ENCODE peak calls at places on chromosomes 11 and 22, in ten cellular contexts. One of them, this sample, is unnamed.

GRCh38 chr11:58395581-58395980 is 11.1 kb downstream of the OR5B3 start:
- DNase-seq in body of pancreas: no peak
- DNase-seq in IMR-90: peak; percentile 71
- DNase-seq in neural progenitor cell: no peak
- DNase-seq in heart right ventricle: no peak
- DNase-seq in prostate gland: no peak
- DNase-seq in CD4-positive, alpha-beta T cell: no peak
- DNase-seq in stomach: no peak
- DNase-seq in naive thymus-derived CD4-positive, alpha-beta T cell: no peak
- DNase-seq in lung: no peak
- DNase-seq in this sample: no peak

GRCh38 chr11:87463486-87464102 is 425.9 kb downstream of the TMEM135 start:
- DNase-seq in CD4-positive, alpha-beta T cell: no peak
- DNase-seq in prostate gland: no peak
- DNase-seq in neural progenitor cell: peak; percentile 66
- DNase-seq in naive thymus-derived CD4-positive, alpha-beta T cell: no peak
- DNase-seq in stomach: no peak
- DNase-seq in body of pancreas: no peak
- DNase-seq in IMR-90: peak; percentile 36
- DNase-seq in heart right ventricle: no peak
- DNase-seq in lung: no peak
- DNase-seq in this sample: no peak

GRCh38 chr11:57873196-57873911 is 111.8 kb downstream of the CTNND1 start:
- DNase-seq in body of pancreas: no peak
- DNase-seq in heart right ventricle: no peak
- DNase-seq in lung: no peak
- DNase-seq in stomach: no peak
- DNase-seq in CD4-positive, alpha-beta T cell: no peak
- DNase-seq in naive thymus-derived CD4-positive, alpha-beta T cell: no peak
- DNase-seq in neural progenitor cell: no peak
- DNase-seq in IMR-90: peak; percentile 18
- DNase-seq in prostate gland: no peak
- DNase-seq in this sample: no peak

GRCh38 chr11:133306019-133306418 is 226.3 kb downstream of the OPCML start:
- DNase-seq in heart right ventricle: no peak
- DNase-seq in stomach: no peak
- DNase-seq in lung: no peak
- DNase-seq in body of pancreas: no peak
- DNase-seq in prostate gland: no peak
- DNase-seq in naive thymus-derived CD4-positive, alpha-beta T cell: no peak
- DNase-seq in IMR-90: no peak
- DNase-seq in neural progenitor cell: peak; percentile 55
- DNase-seq in CD4-positive, alpha-beta T cell: no peak
- DNase-seq in this sample: no peak

GRCh38 chr11:124920870-124921609 is 2.0 kb downstream of the HEPN1 start:
- DNase-seq in stomach: peak; percentile 54
- DNase-seq in naive thymus-derived CD4-positive, alpha-beta T cell: peak; percentile 77
- DNase-seq in IMR-90: peak; percentile 47
- DNase-seq in body of pancreas: peak; percentile 63
- DNase-seq in lung: peak; percentile 69
- DNase-seq in prostate gland: peak; percentile 39
- DNase-seq in heart right ventricle: peak; percentile 86
- DNase-seq in CD4-positive, alpha-beta T cell: peak; percentile 72
- DNase-seq in neural progenitor cell: peak; percentile 85
- DNase-seq in this sample: no peak

GRCh38 chr11:117439256-117439655 is 111.6 kb downstream of the CEP164 start:
- DNase-seq in IMR-90: no peak
- DNase-seq in CD4-positive, alpha-beta T cell: no peak
- DNase-seq in heart right ventricle: no peak
- DNase-seq in lung: no peak
- DNase-seq in stomach: no peak
- DNase-seq in body of pancreas: no peak
- DNase-seq in naive thymus-derived CD4-positive, alpha-beta T cell: no peak
- DNase-seq in prostate gland: no peak
- DNase-seq in neural progenitor cell: no peak
- DNase-seq in this sample: no peak

GRCh38 chr22:26666035-26666338 is 8.6 kb downstream of the MIAT start:
- DNase-seq in stomach: no peak
- DNase-seq in heart right ventricle: no peak
- DNase-seq in naive thymus-derived CD4-positive, alpha-beta T cell: no peak
- DNase-seq in body of pancreas: no peak
- DNase-seq in lung: no peak
- DNase-seq in prostate gland: no peak
- DNase-seq in neural progenitor cell: no peak
- DNase-seq in CD4-positive, alpha-beta T cell: no peak
- DNase-seq in IMR-90: peak; percentile 75
- DNase-seq in this sample: no peak

GRCh38 chr11:3058753-3059664 is 1.8 kb upstream of the CARS1 start:
- DNase-seq in stomach: no peak
- DNase-seq in prostate gland: no peak
- DNase-seq in heart right ventricle: no peak
- DNase-seq in CD4-positive, alpha-beta T cell: no peak
- DNase-seq in naive thymus-derived CD4-positive, alpha-beta T cell: no peak
- DNase-seq in IMR-90: peak; percentile 92
- DNase-seq in lung: no peak
- DNase-seq in neural progenitor cell: no peak
- DNase-seq in body of pancreas: no peak
- DNase-seq in this sample: no peak

GRCh38 chr11:94938399-94939055 is 34.8 kb downstream of the CWC15 start:
- DNase-seq in body of pancreas: peak; percentile 54
- DNase-seq in naive thymus-derived CD4-positive, alpha-beta T cell: no peak
- DNase-seq in stomach: no peak
- DNase-seq in lung: no peak
- DNase-seq in CD4-positive, alpha-beta T cell: no peak
- DNase-seq in IMR-90: peak; percentile 92
- DNase-seq in heart right ventricle: peak; percentile 81
- DNase-seq in neural progenitor cell: no peak
- DNase-seq in prostate gland: peak; percentile 36
- DNase-seq in this sample: peak; percentile 70

GRCh38 chr11:44110231-44110679 is 14.8 kb downstream of the EXT2 start:
- DNase-seq in lung: peak; percentile 43
- DNase-seq in CD4-positive, alpha-beta T cell: peak; percentile 9
- DNase-seq in body of pancreas: peak; percentile 65
- DNase-seq in prostate gland: peak; percentile 30
- DNase-seq in naive thymus-derived CD4-positive, alpha-beta T cell: peak; percentile 54
- DNase-seq in heart right ventricle: peak; percentile 82
- DNase-seq in stomach: peak; percentile 46
- DNase-seq in neural progenitor cell: peak; percentile 64
- DNase-seq in IMR-90: peak; percentile 40
- DNase-seq in this sample: no peak

GRCh38 chr11:125910450-125910849 is 6.1 kb downstream of the DDX25 start:
- DNase-seq in lung: no peak
- DNase-seq in naive thymus-derived CD4-positive, alpha-beta T cell: no peak
- DNase-seq in IMR-90: no peak
- DNase-seq in stomach: no peak
- DNase-seq in neural progenitor cell: no peak
- DNase-seq in body of pancreas: no peak
- DNase-seq in heart right ventricle: no peak
- DNase-seq in CD4-positive, alpha-beta T cell: no peak
- DNase-seq in prostate gland: no peak
- DNase-seq in this sample: no peak

GRCh38 chr22:24321999-24322398 is 51.4 kb downstream of the SPECC1L start:
- DNase-seq in lung: no peak
- DNase-seq in heart right ventricle: no peak
- DNase-seq in IMR-90: no peak
- DNase-seq in body of pancreas: no peak
- DNase-seq in naive thymus-derived CD4-positive, alpha-beta T cell: no peak
- DNase-seq in neural progenitor cell: no peak
- DNase-seq in stomach: no peak
- DNase-seq in prostate gland: no peak
- DNase-seq in CD4-positive, alpha-beta T cell: no peak
- DNase-seq in this sample: no peak

GRCh38 chr11:17273668-17274321 is 2.7 kb upstream of the NUCB2 start:
- DNase-seq in stomach: no peak
- DNase-seq in IMR-90: no peak
- DNase-seq in body of pancreas: no peak
- DNase-seq in naive thymus-derived CD4-positive, alpha-beta T cell: no peak
- DNase-seq in lung: no peak
- DNase-seq in heart right ventricle: no peak
- DNase-seq in prostate gland: no peak
- DNase-seq in neural progenitor cell: no peak
- DNase-seq in CD4-positive, alpha-beta T cell: no peak
- DNase-seq in this sample: no peak

GRCh38 chr11:31636983-31637382 is 127.4 kb downstream of the ELP4 start:
- DNase-seq in body of pancreas: peak; percentile 5
- DNase-seq in stomach: no peak
- DNase-seq in IMR-90: no peak
- DNase-seq in naive thymus-derived CD4-positive, alpha-beta T cell: no peak
- DNase-seq in heart right ventricle: no peak
- DNase-seq in neural progenitor cell: no peak
- DNase-seq in CD4-positive, alpha-beta T cell: no peak
- DNase-seq in prostate gland: no peak
- DNase-seq in lung: no peak
- DNase-seq in this sample: no peak

GRCh38 chr11:3123761-3124733 is 41.1 kb downstream of the OSBPL5 start:
- DNase-seq in IMR-90: peak; percentile 97
- DNase-seq in body of pancreas: peak; percentile 59
- DNase-seq in lung: peak; percentile 75
- DNase-seq in CD4-positive, alpha-beta T cell: no peak
- DNase-seq in stomach: peak; percentile 67
- DNase-seq in naive thymus-derived CD4-positive, alpha-beta T cell: no peak
- DNase-seq in heart right ventricle: peak; percentile 63
- DNase-seq in neural progenitor cell: no peak
- DNase-seq in prostate gland: peak; percentile 83
- DNase-seq in this sample: peak; percentile 38

GRCh38 chr22:46138058-46138797 is 12.1 kb upstream of the PPARA start:
- DNase-seq in IMR-90: no peak
- DNase-seq in body of pancreas: no peak
- DNase-seq in prostate gland: no peak
- DNase-seq in heart right ventricle: no peak
- DNase-seq in CD4-positive, alpha-beta T cell: no peak
- DNase-seq in lung: no peak
- DNase-seq in neural progenitor cell: no peak
- DNase-seq in naive thymus-derived CD4-positive, alpha-beta T cell: no peak
- DNase-seq in stomach: no peak
- DNase-seq in this sample: no peak

DNA sequence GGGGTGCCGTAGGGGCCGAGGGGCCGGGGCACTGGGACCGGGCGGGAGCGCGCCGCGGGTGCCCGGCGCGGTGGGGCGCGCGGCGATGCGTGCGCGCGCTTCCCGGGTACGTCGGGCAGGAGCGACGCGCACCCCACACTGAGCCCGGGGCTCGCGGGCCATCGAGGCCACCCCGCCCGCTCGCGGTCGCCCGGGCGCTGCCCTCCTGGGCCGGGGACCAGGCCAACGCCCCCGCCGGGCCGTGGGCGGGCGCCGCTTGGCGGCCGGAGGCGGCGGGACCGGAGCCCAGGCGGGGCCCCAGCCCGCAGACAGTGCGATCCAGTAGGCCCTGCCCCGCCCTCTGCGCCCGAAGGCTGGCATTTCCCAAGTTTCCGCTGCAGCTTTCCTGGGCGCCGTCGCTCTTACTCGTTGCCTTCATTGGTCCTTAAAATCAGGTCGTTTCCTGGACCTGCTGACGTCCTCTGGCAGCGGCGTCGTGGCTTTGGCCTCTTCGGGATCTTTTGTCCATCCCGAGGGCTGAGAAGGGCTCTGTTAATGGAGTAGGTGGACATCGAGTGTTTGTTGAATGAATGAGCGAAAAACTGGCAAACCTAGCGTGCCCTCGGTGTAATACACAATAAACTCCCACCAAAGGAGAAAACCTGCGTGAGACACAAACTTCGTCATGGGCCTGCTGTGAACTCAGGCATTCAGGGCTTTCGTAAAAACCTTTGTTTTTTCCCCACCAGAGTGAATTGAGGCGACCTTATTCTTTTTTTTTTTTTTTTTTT is 638 bp downstream of the PARVA start:
- DNase-seq in neural progenitor cell: peak; percentile 90
- DNase-seq in stomach: peak; percentile 73
- DNase-seq in naive thymus-derived CD4-positive, alpha-beta T cell: peak; percentile 19
- DNase-seq in body of pancreas: peak; percentile 87
- DNase-seq in prostate gland: peak; percentile 58
- DNase-seq in CD4-positive, alpha-beta T cell: no peak
- DNase-seq in IMR-90: peak; percentile 71
- DNase-seq in lung: peak; percentile 77
- DNase-seq in heart right ventricle: peak; percentile 51
- DNase-seq in this sample: peak; percentile 35
- H3K27ac ChIP-seq in neural progenitor cell: peak overlapping the region; percentile 97
- H3K27ac ChIP-seq in stomach: peak overlapping the region; percentile 98
- H3K27ac ChIP-seq in naive thymus-derived CD4-positive, alpha-beta T cell: no peak overlapping the region
- H3K27ac ChIP-seq in body of pancreas: peak overlapping the region; percentile 98
- H3K27ac ChIP-seq in prostate gland: peak overlapping the region; percentile 97
- H3K27ac ChIP-seq in CD4-positive, alpha-beta T cell: no peak overlapping the region
- H3K27ac ChIP-seq in IMR-90: peak overlapping the region; percentile 100
- H3K27ac ChIP-seq in lung: peak overlapping the region; percentile 96
- H3K27ac ChIP-seq in heart right ventricle: peak overlapping the region; percentile 98
- H3K27ac ChIP-seq in this sample: peak overlapping the region; percentile 80

GRCh38 chr11:65712633-65713076 is 603 bp downstream of the KAT5 start:
- DNase-seq in stomach: no peak
- DNase-seq in neural progenitor cell: no peak
- DNase-seq in body of pancreas: no peak
- DNase-seq in lung: no peak
- DNase-seq in heart right ventricle: no peak
- DNase-seq in CD4-positive, alpha-beta T cell: no peak
- DNase-seq in IMR-90: no peak
- DNase-seq in naive thymus-derived CD4-positive, alpha-beta T cell: no peak
- DNase-seq in prostate gland: no peak
- DNase-seq in this sample: no peak
- H3K27ac ChIP-seq in stomach: peak overlapping the region; percentile 100
- H3K27ac ChIP-seq in neural progenitor cell: no peak overlapping the region
- H3K27ac ChIP-seq in body of pancreas: peak overlapping the region; percentile 94
- H3K27ac ChIP-seq in lung: peak overlapping the region; percentile 95
- H3K27ac ChIP-seq in heart right ventricle: peak overlapping the region; percentile 98
- H3K27ac ChIP-seq in CD4-positive, alpha-beta T cell: peak overlapping the region; percentile 99
- H3K27ac ChIP-seq in IMR-90: peak overlapping the region; percentile 99
- H3K27ac ChIP-seq in naive thymus-derived CD4-positive, alpha-beta T cell: peak overlapping the region; percentile 95
- H3K27ac ChIP-seq in prostate gland: peak overlapping the region; percentile 99
- H3K27ac ChIP-seq in this sample: peak overlapping the region; percentile 98

GRCh38 chr22:39237276-39238123 is 7.3 kb downstream of the PDGFB start:
- DNase-seq in heart right ventricle: no peak
- DNase-seq in naive thymus-derived CD4-positive, alpha-beta T cell: no peak
- DNase-seq in IMR-90: no peak
- DNase-seq in body of pancreas: no peak
- DNase-seq in stomach: peak; percentile 54
- DNase-seq in CD4-positive, alpha-beta T cell: no peak
- DNase-seq in neural progenitor cell: no peak
- DNase-seq in prostate gland: peak; percentile 59
- DNase-seq in lung: peak; percentile 59
- DNase-seq in this sample: no peak
- H3K27ac ChIP-seq in heart right ventricle: peak overlapping the region; percentile 93
- H3K27ac ChIP-seq in naive thymus-derived CD4-positive, alpha-beta T cell: no peak overlapping the region
- H3K27ac ChIP-seq in IMR-90: no peak overlapping the region
- H3K27ac ChIP-seq in body of pancreas: no peak overlapping the region
- H3K27ac ChIP-seq in stomach: peak overlapping the region; percentile 37
- H3K27ac ChIP-seq in CD4-positive, alpha-beta T cell: no peak overlapping the region
- H3K27ac ChIP-seq in neural progenitor cell: no peak overlapping the region
- H3K27ac ChIP-seq in prostate gland: peak overlapping the region; percentile 38
- H3K27ac ChIP-seq in lung: peak overlapping the region; percentile 51
- H3K27ac ChIP-seq in this sample: peak overlapping the region; percentile 10

DNA sequence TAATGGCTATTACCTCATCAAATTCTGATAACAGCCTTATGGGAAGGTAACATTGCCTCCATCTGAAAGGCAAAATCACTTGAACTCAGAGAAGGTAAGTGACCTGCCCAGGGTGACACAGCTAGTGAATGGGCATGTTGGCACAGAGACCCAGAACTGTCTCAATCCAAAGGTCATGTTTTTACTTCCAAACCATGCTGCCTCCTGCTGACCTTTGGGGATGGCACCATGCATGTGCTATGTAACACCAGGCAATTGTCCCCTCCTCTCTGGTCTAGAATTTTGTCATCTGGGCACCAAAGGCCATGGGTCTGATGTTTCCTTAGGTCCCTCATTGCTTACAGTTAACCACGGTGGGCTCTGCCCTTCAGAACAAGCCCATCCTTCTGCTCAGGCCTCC is 417.4 kb downstream of the SOX6 start:
- DNase-seq in naive thymus-derived CD4-positive, alpha-beta T cell: no peak
- DNase-seq in neural progenitor cell: no peak
- DNase-seq in CD4-positive, alpha-beta T cell: no peak
- DNase-seq in stomach: no peak
- DNase-seq in heart right ventricle: no peak
- DNase-seq in body of pancreas: no peak
- DNase-seq in IMR-90: no peak
- DNase-seq in prostate gland: no peak
- DNase-seq in lung: no peak
- DNase-seq in this sample: no peak
- H3K27ac ChIP-seq in naive thymus-derived CD4-positive, alpha-beta T cell: no peak overlapping the region
- H3K27ac ChIP-seq in neural progenitor cell: no peak overlapping the region
- H3K27ac ChIP-seq in CD4-positive, alpha-beta T cell: no peak overlapping the region
- H3K27ac ChIP-seq in stomach: peak overlapping the region; percentile 78
- H3K27ac ChIP-seq in heart right ventricle: no peak overlapping the region
- H3K27ac ChIP-seq in body of pancreas: no peak overlapping the region
- H3K27ac ChIP-seq in IMR-90: no peak overlapping the region
- H3K27ac ChIP-seq in prostate gland: no peak overlapping the region
- H3K27ac ChIP-seq in lung: no peak overlapping the region
- H3K27ac ChIP-seq in this sample: no peak overlapping the region

This sample was measured in dorsolateral prefrontal cortex.